ENCODE peak calls at places on chromosome 1, in ten cellular contexts. H, Y, F, A, E, M, Z, T, N and V are unnamed samples.

GRCh38 chr1:214264196-214264595 is 16.8 kb upstream of the SMYD2 start:
- DNase-seq in H (no peak), Y (no peak), F (no peak), A (peak; percentile 76), E (no peak), M (no peak), Z (no peak), T (no peak), N (no peak), V (no peak)

GRCh38 chr1:201495447-201496295 is 11.3 kb downstream of the CSRP1 start:
- DNase-seq in H (peak; percentile 87), Y (no peak), F (peak; percentile 94), A (no peak), E (peak; percentile 93), M (peak; percentile 84), Z (peak; percentile 67), T (peak; percentile 70), N (peak; percentile 33), V (peak; percentile 87)

GRCh38 chr1:205994342-205994741 is 8.9 kb downstream of the RAB7B start:
- DNase-seq in H (no peak), Y (no peak), F (no peak), A (no peak), E (no peak), M (no peak), Z (no peak), T (no peak), N (no peak), V (no peak)

GRCh38 chr1:156026588-156026987 is 5.8 kb upstream of the SSR2 start:
- DNase-seq in H (no peak), Y (no peak), F (no peak), A (no peak), E (no peak), M (no peak), Z (no peak), T (no peak), N (no peak), V (no peak)

GRCh38 chr1:57101171-57101570 is 135.4 kb upstream of the C8B start:
- DNase-seq in H (no peak), Y (no peak), F (no peak), A (peak; percentile 8), E (no peak), M (no peak), Z (peak; percentile 2), T (no peak), N (no peak), V (no peak)

GRCh38 chr1:234585333-234586055 is 24.5 kb downstream of the IRF2BP2 start:
- DNase-seq in H (peak; percentile 70), Y (no peak), F (peak; percentile 72), A (peak; percentile 81), E (no peak), M (peak; percentile 69), Z (peak; percentile 55), T (no peak), N (no peak), V (no peak)

GRCh38 chr1:196866974-196867373 is 20.9 kb upstream of the CFHR4 start:
- DNase-seq in H (no peak), Y (no peak), F (no peak), A (no peak), E (no peak), M (no peak), Z (no peak), T (no peak), N (no peak), V (no peak)

GRCh38 chr1:165424454-165425283 is 20.3 kb downstream of the RXRG start:
- DNase-seq in H (no peak), Y (no peak), F (no peak), A (no peak), E (no peak), M (peak; percentile 60), Z (no peak), T (peak; percentile 16), N (no peak), V (peak; percentile 23)

GRCh38 chr1:183551924-183552323 is 38.3 kb downstream of the NCF2 start:
- DNase-seq in H (no peak), Y (no peak), F (no peak), A (no peak), E (no peak), M (no peak), Z (no peak), T (no peak), N (no peak), V (no peak)

GRCh38 chr1:183553769-183554168 is 36.5 kb downstream of the NCF2 start:
- DNase-seq in H (no peak), Y (no peak), F (no peak), A (no peak), E (no peak), M (no peak), Z (no peak), T (no peak), N (no peak), V (no peak)

GRCh38 chr1:183554577-183554976 is 35.7 kb downstream of the NCF2 start:
- DNase-seq in H (no peak), Y (no peak), F (no peak), A (no peak), E (no peak), M (no peak), Z (no peak), T (no peak), N (no peak), V (no peak)

GRCh38 chr1:183548136-183548535 is 42.1 kb downstream of the NCF2 start:
- DNase-seq in H (no peak), Y (no peak), F (no peak), A (no peak), E (no peak), M (no peak), Z (no peak), T (no peak), N (no peak), V (no peak)

GRCh38 chr1:183550915-183551314 is 39.3 kb downstream of the NCF2 start:
- DNase-seq in H (no peak), Y (no peak), F (no peak), A (no peak), E (no peak), M (no peak), Z (no peak), T (no peak), N (no peak), V (no peak)
- H3K36me3 ChIP-seq in H (peaks cover 4% of the 10 kb centered on the region), Y (peaks cover 19% of the 10 kb centered on the region), F (no peaks in the 10 kb centered on the region), A (peaks cover 41% of the 10 kb centered on the region), E (no peaks in the 10 kb centered on the region), M (peaks cover 13% of the 10 kb centered on the region), Z (peaks cover 32% of the 10 kb centered on the region), T (no peaks in the 10 kb centered on the region), N (peaks cover 99% of the 10 kb centered on the region), V (no peaks in the 10 kb centered on the region)

GRCh38 chr1:182890927-182891610 is 51.9 kb downstream of the DHX9 start:
- DNase-seq in H (no peak), Y (no peak), F (no peak), A (no peak), E (no peak), M (no peak), Z (no peak), T (no peak), N (peak; percentile 73), V (no peak)

GRCh38 chr1:182885591-182885990 is 46.4 kb downstream of the DHX9 start:
- DNase-seq in H (no peak), Y (no peak), F (no peak), A (no peak), E (no peak), M (no peak), Z (no peak), T (no peak), N (no peak), V (no peak)

GRCh38 chr1:182888736-182889531 is 49.8 kb downstream of the DHX9 start:
- DNase-seq in H (no peak), Y (no peak), F (no peak), A (peak; percentile 48), E (no peak), M (no peak), Z (peak; percentile 71), T (no peak), N (no peak), V (no peak)

GRCh38 chr1:182886985-182887384 is 47.8 kb downstream of the DHX9 start:
- DNase-seq in H (no peak), Y (no peak), F (no peak), A (no peak), E (no peak), M (no peak), Z (no peak), T (no peak), N (no peak), V (no peak)

DNA sequence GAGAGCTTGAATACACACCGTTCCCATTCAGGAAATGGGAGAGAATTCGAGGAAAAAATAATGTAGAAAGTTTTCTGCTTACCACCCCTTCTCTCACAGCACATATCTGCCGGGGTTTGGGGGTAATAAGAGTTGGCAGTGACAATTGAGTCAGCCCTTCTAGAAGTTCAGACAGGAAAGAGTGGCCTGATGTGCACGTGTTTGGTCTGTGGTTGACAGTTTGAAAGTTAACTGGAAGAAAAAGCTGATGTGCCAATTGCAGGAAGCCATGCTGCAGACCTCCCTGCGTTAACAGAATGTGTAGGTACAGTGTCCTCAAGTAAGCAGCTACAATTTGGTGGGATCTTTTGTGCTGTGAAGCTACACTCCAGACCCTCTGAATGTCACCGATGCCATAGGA is 50.9 kb downstream of the DHX9 start:
- DNase-seq in H (no peak), Y (no peak), F (no peak), A (no peak), E (no peak), M (no peak), Z (no peak), T (no peak), N (no peak), V (no peak)
- H3K36me3 ChIP-seq in H (peaks cover 10% of the 10 kb centered on the region), Y (peaks cover 5% of the 10 kb centered on the region), F (no peaks in the 10 kb centered on the region), A (peaks cover 37% of the 10 kb centered on the region), E (no peaks in the 10 kb centered on the region), M (peaks cover 5% of the 10 kb centered on the region), Z (peaks cover 22% of the 10 kb centered on the region), T (no peaks in the 10 kb centered on the region), N (peaks cover 45% of the 10 kb centered on the region), V (no peaks in the 10 kb centered on the region)

DNA sequence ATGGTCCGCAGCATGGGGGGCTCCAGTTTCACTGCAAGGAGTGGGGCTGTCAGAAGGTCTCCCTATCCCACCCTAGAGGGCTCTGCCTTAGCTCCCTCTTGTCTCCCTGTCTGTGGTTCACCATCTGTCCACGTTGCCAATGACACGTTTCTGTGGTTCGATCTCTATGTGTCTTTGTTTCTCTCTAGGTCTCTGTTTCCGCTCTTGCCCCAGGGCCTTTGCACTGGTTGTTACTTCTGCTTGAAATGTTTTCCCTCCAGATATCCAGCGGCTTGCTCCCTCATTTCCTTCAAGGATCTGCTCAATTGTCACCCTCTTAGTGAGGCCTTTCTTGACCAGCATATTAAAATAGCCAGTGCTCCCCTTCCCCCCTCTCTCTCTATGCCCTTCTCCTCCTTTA is 8.5 kb upstream of the MRPS15 start:
- DNase-seq in H (no peak), Y (no peak), F (no peak), A (no peak), E (no peak), M (no peak), Z (no peak), T (no peak), N (no peak), V (no peak)
- H3K36me3 ChIP-seq in H (no peaks in the 10 kb centered on the region), Y (no peaks in the 10 kb centered on the region), F (no peaks in the 10 kb centered on the region), A (no peaks in the 10 kb centered on the region), E (no peaks in the 10 kb centered on the region), M (no peaks in the 10 kb centered on the region), Z (no peaks in the 10 kb centered on the region), T (no peaks in the 10 kb centered on the region), N (peaks cover 9% of the 10 kb centered on the region), V (no peaks in the 10 kb centered on the region)

GRCh38 chr1:26900001-26900814 is at the start of gene GPATCH3:
- DNase-seq in H (peak; percentile 96), Y (peak; percentile 81), F (peak; percentile 94), A (peak; percentile 78), E (peak; percentile 90), M (peak; percentile 96), Z (peak; percentile 91), T (peak; percentile 95), N (peak; percentile 95), V (peak; percentile 91)

GRCh38 chr1:26900815-26901511 is 696 bp upstream of the GPATCH3 start:
- DNase-seq in H (no peak), Y (no peak), F (no peak), A (no peak), E (no peak), M (no peak), Z (no peak), T (no peak), N (no peak), V (no peak)

GRCh38 chr1:26894263-26894662 is 4.2 kb upstream of the GPN2 start:
- DNase-seq in H (no peak), Y (no peak), F (no peak), A (no peak), E (no peak), M (no peak), Z (no peak), T (no peak), N (no peak), V (no peak)

GRCh38 chr1:26897351-26897750 is 2.9 kb downstream of the GPATCH3 start:
- DNase-seq in H (no peak), Y (no peak), F (no peak), A (no peak), E (no peak), M (no peak), Z (no peak), T (no peak), N (no peak), V (no peak)
- H3K36me3 ChIP-seq in H (no peaks in the 10 kb centered on the region), Y (peaks cover 13% of the 10 kb centered on the region), F (no peaks in the 10 kb centered on the region), A (peaks cover 21% of the 10 kb centered on the region), E (no peaks in the 10 kb centered on the region), M (peaks cover 12% of the 10 kb centered on the region), Z (peaks cover 28% of the 10 kb centered on the region), T (no peaks in the 10 kb centered on the region), N (peaks cover 61% of the 10 kb centered on the region), V (no peaks in the 10 kb centered on the region)